ENCODE peak calls at places on chromosomes 12 and 14, in nine cellular contexts. L, Z, W, V, O, D, K, M and X are unnamed samples. For H3K4me1, the result is how much of the 10 kb centered on the place peaks cover.

GRCh38 chr14:103551338-103551762 is 11.1 kb downstream of the BAG5 start:
- DNase-seq in L (no peak), Z (no peak), W (no peak), V (no peak), O (no peak), D (no peak), K (no peak), M (no peak), X (no peak)

GRCh38 chr12:112524676-112525425 is 106.1 kb downstream of the PTPN11 start:
- DNase-seq in L (no peak), Z (peak), W (peak), V (peak), O (peak), D (peak), K (peak), M (no peak), X (no peak)

GRCh38 chr12:130920711-130921381 is 32.9 kb upstream of the ADGRD1 start:
- DNase-seq in L (peak), Z (peak), W (no peak), V (no peak), O (no peak), D (no peak), K (no peak), M (no peak), X (no peak)

GRCh38 chr14:80202888-80203562 is 8.3 kb downstream of the DIO2 start:
- DNase-seq in L (no peak), Z (no peak), W (no peak), V (peak), O (no peak), D (peak), K (no peak), M (no peak), X (peak)

GRCh38 chr12:59403259-59403932 is 192.4 kb upstream of the SLC16A7 start:
- DNase-seq in L (peak), Z (peak), W (peak), V (peak), O (peak), D (peak), K (peak), M (peak), X (peak)

GRCh38 chr14:99531221-99532096 is 50.2 kb downstream of the CCNK start:
- DNase-seq in L (no peak), Z (peak), W (peak), V (no peak), O (no peak), D (peak), K (no peak), M (no peak), X (no peak)

GRCh38 chr12:48542300-48542928 is 17.0 kb downstream of the OR8S1 start:
- DNase-seq in L (peak), Z (peak), W (peak), V (peak), O (peak), D (peak), K (peak), M (peak), X (peak)

GRCh38 chr12:54853933-54854538 is at the start of gene MUCL1:
- DNase-seq in L (peak), Z (peak), W (peak), V (peak), O (peak), D (peak), K (peak), M (peak), X (peak)

GRCh38 chr14:77260631-77261030 is 10.4 kb downstream of the NGB start:
- DNase-seq in L (peak), Z (no peak), W (no peak), V (no peak), O (no peak), D (no peak), K (no peak), M (no peak), X (peak)

GRCh38 chr12:95881331-95881955 is 22.7 kb downstream of the SNRPF start:
- DNase-seq in L (no peak), Z (peak), W (peak), V (no peak), O (no peak), D (no peak), K (no peak), M (no peak), X (no peak)

GRCh38 chr12:124808276-124808675 is 55.4 kb downstream of the SCARB1 start:
- DNase-seq in L (no peak), Z (no peak), W (no peak), V (no peak), O (no peak), D (no peak), K (no peak), M (no peak), X (no peak)

GRCh38 chr12:84924956-84925355 is 12.4 kb upstream of the SLC6A15 start:
- DNase-seq in L (no peak), Z (peak), W (peak), V (peak), O (no peak), D (peak), K (peak), M (no peak), X (no peak)

GRCh38 chr12:14656846-14657245 is 39.6 kb downstream of the GUCY2C start:
- DNase-seq in L (no peak), Z (no peak), W (no peak), V (no peak), O (no peak), D (peak), K (no peak), M (no peak), X (no peak)

GRCh38 chr12:795305-795704 is 42.9 kb downstream of the WNK1 start:
- DNase-seq in L (no peak), Z (no peak), W (no peak), V (no peak), O (no peak), D (peak), K (no peak), M (no peak), X (no peak)

GRCh38 chr12:2268478-2269286 is 215.9 kb downstream of the CACNA1C start:
- DNase-seq in L (peak), Z (peak), W (peak), V (no peak), O (no peak), D (peak), K (peak), M (no peak), X (no peak)

GRCh38 chr12:74514098-74514872 is 23.4 kb upstream of the ATXN7L3B start:
- DNase-seq in L (no peak), Z (no peak), W (no peak), V (no peak), O (no peak), D (no peak), K (peak), M (no peak), X (no peak)

GRCh38 chr12:110744176-110744575 is 1.5 kb upstream of the PPP1CC start:
- DNase-seq in L (no peak), Z (peak), W (peak), V (peak), O (no peak), D (no peak), K (peak), M (no peak), X (no peak)

GRCh38 chr14:94904636-94905035 is 134.7 kb upstream of the GSC start:
- DNase-seq in L (no peak), Z (no peak), W (peak), V (no peak), O (no peak), D (peak), K (no peak), M (no peak), X (no peak)

GRCh38 chr12:6233121-6233971 is 33.1 kb downstream of the CD9 start:
- DNase-seq in L (no peak), Z (peak), W (no peak), V (no peak), O (no peak), D (no peak), K (no peak), M (no peak), X (no peak)

GRCh38 chr14:75247286-75247922 is 31.2 kb upstream of the FOS start:
- DNase-seq in L (no peak), Z (no peak), W (no peak), V (no peak), O (no peak), D (no peak), K (no peak), M (no peak), X (no peak)

GRCh38 chr12:85519163-85519562 is 239.1 kb downstream of the ALX1 start:
- DNase-seq in L (no peak), Z (no peak), W (no peak), V (no peak), O (no peak), D (peak), K (no peak), M (no peak), X (no peak)

GRCh38 chr12:75366629-75367028 is 24.3 kb upstream of the GLIPR1L2 start:
- DNase-seq in L (no peak), Z (peak), W (peak), V (no peak), O (no peak), D (peak), K (no peak), M (no peak), X (no peak)

GRCh38 chr14:99050309-99050708 is 221.7 kb downstream of the BCL11B start:
- DNase-seq in L (no peak), Z (no peak), W (no peak), V (no peak), O (no peak), D (no peak), K (no peak), M (no peak), X (no peak)

GRCh38 chr12:6540181-6540877 is 6.0 kb downstream of the GAPDH start:
- DNase-seq in L (peak), Z (peak), W (peak), V (peak), O (peak), D (peak), K (peak), M (peak), X (peak)

GRCh38 chr14:101714394-101714793 is 47.1 kb upstream of the PPP2R5C start:
- DNase-seq in L (no peak), Z (no peak), W (no peak), V (no peak), O (no peak), D (no peak), K (no peak), M (no peak), X (no peak)

GRCh38 chr14:72443991-72444431 is 449.9 kb downstream of the DPF3 start:
- DNase-seq in L (no peak), Z (no peak), W (no peak), V (no peak), O (no peak), D (no peak), K (no peak), M (no peak), X (peak)

GRCh38 chr12:116861331-116861730 is 19.9 kb downstream of the HRK start:
- DNase-seq in L (peak), Z (peak), W (peak), V (peak), O (no peak), D (peak), K (no peak), M (no peak), X (peak)

GRCh38 chr12:116977465-116978380 is 67.0 kb downstream of the FBXW8 start:
- DNase-seq in L (no peak), Z (no peak), W (no peak), V (no peak), O (no peak), D (peak), K (no peak), M (no peak), X (peak)

GRCh38 chr14:100567877-100568163 is 19.4 kb downstream of the BEGAIN start:
- DNase-seq in L (no peak), Z (no peak), W (no peak), V (no peak), O (no peak), D (no peak), K (no peak), M (no peak), X (no peak)
- H3K4me1 ChIP-seq in L (under half), Z (under half), W (under half), V (under half), O (under half), D (under half), K (under half), M (under half), X (under half)

GRCh38 chr12:63790608-63790945 is 10.9 kb downstream of the RXYLT1 start:
- DNase-seq in L (no peak), Z (no peak), W (no peak), V (no peak), O (no peak), D (no peak), K (no peak), M (no peak), X (no peak)

GRCh38 chr12:63792333-63792732 is 12.6 kb downstream of the RXYLT1 start:
- DNase-seq in L (no peak), Z (no peak), W (no peak), V (no peak), O (no peak), D (no peak), K (no peak), M (no peak), X (no peak)

GRCh38 chr12:63795032-63795687 is 15.5 kb downstream of the RXYLT1 start:
- DNase-seq in L (no peak), Z (no peak), W (no peak), V (no peak), O (no peak), D (no peak), K (no peak), M (no peak), X (no peak)

GRCh38 chr12:63795944-63796343 is 16.2 kb downstream of the RXYLT1 start:
- DNase-seq in L (no peak), Z (no peak), W (no peak), V (no peak), O (no peak), D (no peak), K (no peak), M (no peak), X (no peak)
- H3K4me2 ChIP-seq in L (no peak), Z (no peak), W (no peak), V (no peak), O (no peak), D (no peak), K (no peak), M (no peak), X (no peak)

DNA sequence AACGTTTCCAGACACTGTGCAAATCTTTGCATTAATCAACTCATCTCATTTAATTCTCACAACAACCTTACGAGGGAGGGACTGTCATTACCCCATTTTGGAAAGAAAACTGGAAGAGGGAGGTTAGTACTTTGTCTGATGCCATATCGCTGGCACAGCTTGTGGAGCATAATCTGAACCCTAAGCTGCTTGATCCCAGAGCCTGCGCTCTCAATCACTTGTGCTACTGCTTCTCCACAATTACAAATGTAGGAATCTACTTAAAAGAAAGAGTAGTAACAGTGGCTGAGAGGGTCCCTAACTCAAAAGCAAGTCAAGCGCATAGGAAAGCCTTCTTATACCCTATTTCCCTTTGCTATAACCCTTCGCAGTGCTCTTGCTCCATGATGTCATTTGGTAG is 3.2 kb downstream of the EFS start:
- DNase-seq in L (no peak), Z (no peak), W (no peak), V (no peak), O (no peak), D (no peak), K (no peak), M (no peak), X (no peak)
- H3K27ac ChIP-seq in L (no peak), Z (no peak), W (peak), V (no peak), O (no peak), D (no peak), K (no peak), M (no peak), X (no peak)

GRCh38 chr14:61491876-61492440 is 170.6 kb downstream of the PRKCH start:
- DNase-seq in L (no peak), Z (no peak), W (no peak), V (no peak), O (no peak), D (no peak), K (no peak), M (no peak), X (no peak)

GRCh38 chr14:61489527-61489926 is 168.1 kb downstream of the PRKCH start:
- DNase-seq in L (no peak), Z (peak), W (no peak), V (no peak), O (no peak), D (no peak), K (no peak), M (no peak), X (no peak)

GRCh38 chr14:61489932-61490331 is 168.6 kb downstream of the PRKCH start:
- DNase-seq in L (no peak), Z (peak), W (no peak), V (peak), O (no peak), D (no peak), K (no peak), M (no peak), X (no peak)

GRCh38 chr14:61492474-61492873 is 171.1 kb downstream of the PRKCH start:
- DNase-seq in L (no peak), Z (no peak), W (no peak), V (peak), O (no peak), D (no peak), K (no peak), M (no peak), X (peak)

DNA sequence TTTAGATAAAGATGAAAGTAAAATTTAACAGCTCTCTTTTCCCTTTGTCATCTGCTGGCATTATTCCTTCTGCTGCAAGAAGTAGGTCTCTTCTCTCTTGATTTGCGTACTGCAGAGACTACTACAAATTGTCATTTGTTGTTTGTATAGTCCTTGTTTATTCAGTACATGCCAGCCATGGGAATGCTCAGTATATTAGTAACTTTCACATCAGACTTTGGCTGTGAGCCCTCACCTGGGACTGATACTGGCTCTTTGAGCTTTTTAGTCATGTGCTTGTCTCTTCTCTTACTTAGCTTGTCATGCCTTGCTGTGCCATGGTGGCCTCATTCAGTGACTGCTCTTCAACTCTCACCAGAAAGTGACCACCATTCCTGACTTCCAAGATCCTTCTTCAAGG is 169.8 kb downstream of the PRKCH start:
- DNase-seq in L (peak), Z (no peak), W (no peak), V (peak), O (no peak), D (no peak), K (no peak), M (no peak), X (no peak)
- H3K4me1 ChIP-seq in L (under half), Z (under half), W (under half), V (under half), O (half or more), D (under half), K (under half), M (under half), X (under half)

GRCh38 chr12:31828057-31828456 is 99.2 kb upstream of the AMN1 start:
- DNase-seq in L (no peak), Z (no peak), W (no peak), V (no peak), O (no peak), D (no peak), K (no peak), M (no peak), X (no peak)
- H3K4me2 ChIP-seq in L (no peak), Z (no peak), W (no peak), V (no peak), O (no peak), D (no peak), K (no peak), M (no peak), X (no peak)

GRCh38 chr12:12534134-12534866 is 28.4 kb downstream of the DUSP16 start:
- DNase-seq in L (peak), Z (no peak), W (no peak), V (no peak), O (no peak), D (peak), K (no peak), M (no peak), X (no peak)
- H3K27ac ChIP-seq in L (peak), Z (no peak), W (no peak), V (no peak), O (no peak), D (no peak), K (no peak), M (no peak), X (no peak)

GRCh38 chr14:51104467-51104866 is 9.6 kb upstream of the TRIM9 start:
- DNase-seq in L (no peak), Z (no peak), W (no peak), V (no peak), O (no peak), D (peak), K (no peak), M (no peak), X (no peak)
- H3K4me1 ChIP-seq in L (under half), Z (under half), W (under half), V (under half), O (under half), D (under half), K (under half), M (under half), X (under half)

GRCh38 chr14:106268013-106268727 is 741.8 kb downstream of the TMEM121 start:
- DNase-seq in L (no peak), Z (no peak), W (no peak), V (no peak), O (no peak), D (no peak), K (no peak), M (no peak), X (peak)
- H3K4me2 ChIP-seq in L (no peak), Z (no peak), W (no peak), V (no peak), O (no peak), D (no peak), K (no peak), M (no peak), X (no peak)

GRCh38 chr14:69055973-69056372 is 76.9 kb upstream of the ACTN1 start:
- DNase-seq in L (no peak), Z (peak), W (no peak), V (no peak), O (no peak), D (no peak), K (no peak), M (no peak), X (no peak)
- H3K27ac ChIP-seq in L (no peak), Z (no peak), W (peak), V (no peak), O (no peak), D (no peak), K (no peak), M (no peak), X (no peak)

GRCh38 chr12:57894577-57895292 is 46.6 kb upstream of the ATP23 start:
- DNase-seq in L (no peak), Z (no peak), W (no peak), V (no peak), O (no peak), D (no peak), K (no peak), M (no peak), X (no peak)

GRCh38 chr12:57896437-57897201 is 44.7 kb upstream of the ATP23 start:
- DNase-seq in L (peak), Z (peak), W (peak), V (no peak), O (peak), D (peak), K (no peak), M (no peak), X (no peak)

GRCh38 chr12:57896139-57896436 is 45.3 kb upstream of the ATP23 start:
- DNase-seq in L (no peak), Z (peak), W (no peak), V (no peak), O (no peak), D (no peak), K (no peak), M (no peak), X (no peak)

GRCh38 chr12:57893460-57894353 is 47.2 kb upstream of the CTDSP2 start:
- DNase-seq in L (peak), Z (peak), W (peak), V (no peak), O (no peak), D (peak), K (no peak), M (no peak), X (no peak)

DNA sequence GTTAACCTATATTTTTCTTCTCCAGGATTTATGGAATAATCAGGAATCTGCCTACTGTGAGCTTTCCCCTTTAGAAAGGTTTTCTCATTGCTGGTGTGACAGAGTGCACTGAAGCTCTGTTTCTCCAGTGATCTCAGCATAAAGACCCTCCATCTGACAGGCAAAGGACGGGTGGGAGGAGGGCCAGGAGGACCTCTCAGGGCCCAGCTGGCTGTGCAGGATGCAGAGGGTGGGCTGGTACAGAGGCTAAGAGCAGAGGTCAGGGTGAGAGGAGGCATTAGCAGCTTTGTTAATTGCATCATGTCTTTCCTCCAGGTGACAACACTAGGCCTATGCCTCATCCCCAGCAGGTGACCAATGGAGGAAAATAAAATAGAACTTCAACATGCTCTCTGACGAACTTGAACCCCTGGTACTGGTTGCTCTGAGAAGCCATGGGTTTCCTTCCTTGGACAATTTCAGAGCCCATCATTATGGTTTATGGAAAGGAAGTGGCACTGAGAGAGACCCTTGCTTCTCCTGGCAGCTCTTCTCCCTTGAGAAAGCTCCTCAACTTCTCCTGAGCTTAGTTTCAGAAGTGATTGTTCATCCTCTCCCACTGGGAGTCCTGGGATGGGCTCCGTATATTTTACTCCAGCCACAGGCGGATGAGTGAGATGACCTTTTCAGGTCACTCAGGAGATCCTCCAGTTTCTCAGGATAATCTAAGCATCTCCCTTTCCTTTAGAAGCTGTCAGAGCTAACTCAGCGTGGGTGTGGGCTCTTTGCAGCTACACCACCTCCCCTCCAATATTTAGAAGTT is 45.8 kb upstream of the ATP23 start:
- DNase-seq in L (no peak), Z (no peak), W (no peak), V (no peak), O (no peak), D (no peak), K (no peak), M (no peak), X (no peak)
- H3K4me1 ChIP-seq in L (half or more), Z (half or more), W (under half), V (under half), O (half or more), D (under half), K (half or more), M (under half), X (under half)